ENCODE peak calls at places on chromosomes 3 and 15, in five cellular contexts. C, X, U, J and V are unnamed samples. For H3K9me3, the result is how much of the 10 kb centered on the place peaks cover.

GRCh38 chr3:15647629-15648167 is 46.2 kb downstream of the BTD start:
- DNase-seq in C (peak), U (peak), J (no peak), X (no peak), V (peak)

GRCh38 chr15:78111788-78112187 is 19.4 kb downstream of the SH2D7 start:
- DNase-seq in J (no peak), X (peak), C (no peak), U (no peak), V (no peak)

GRCh38 chr15:75008249-75009017 is 13.1 kb downstream of the SCAMP5 start:
- DNase-seq in U (no peak), C (no peak), X (no peak), J (no peak), V (no peak)

GRCh38 chr3:51712020-51712385 is 5.1 kb downstream of the GRM2 start:
- DNase-seq in C (no peak), U (no peak), X (peak), J (no peak), V (peak)

GRCh38 chr3:48402281-48402732 is 27.6 kb downstream of the PLXNB1 start:
- DNase-seq in C (peak), U (no peak), X (peak), J (peak), V (peak)

GRCh38 chr3:53523346-53523745 is 28.9 kb downstream of the CACNA1D start:
- DNase-seq in X (no peak), J (no peak), U (no peak), C (no peak), V (no peak)

GRCh38 chr15:57861039-57861638 is 154.6 kb downstream of the POLR2M start:
- DNase-seq in X (no peak), C (peak), J (no peak), U (no peak), V (no peak)

GRCh38 chr3:129822679-129823078 is 70.8 kb downstream of the TMCC1 start:
- DNase-seq in J (peak), X (no peak), U (no peak), C (no peak), V (no peak)

GRCh38 chr3:192915306-192915705 is 2.4 kb downstream of the MB21D2 start:
- DNase-seq in U (no peak), J (no peak), X (no peak), C (peak), V (no peak)

GRCh38 chr3:195549931-195550519 is 6.9 kb upstream of the PPP1R2 start:
- DNase-seq in C (peak), J (no peak), U (peak), X (no peak), V (no peak)

GRCh38 chr3:81744366-81744765 is 17.1 kb downstream of the GBE1 start:
- DNase-seq in J (no peak), X (no peak), U (no peak), C (peak), V (no peak)

GRCh38 chr3:10025205-10026083 is 793 bp upstream of the FANCD2 start:
- DNase-seq in C (peak), J (no peak), U (no peak), X (no peak), V (no peak)

GRCh38 chr3:58924581-58924980 is 125.2 kb downstream of the CFAP20DC start:
- DNase-seq in J (no peak), C (no peak), X (no peak), U (no peak), V (no peak)

GRCh38 chr3:52281980-52282801 is 3.7 kb upstream of the WDR82 start:
- DNase-seq in X (peak), C (no peak), J (no peak), U (peak), V (no peak)

GRCh38 chr3:133192363-133192945 is 154.3 kb downstream of the TMEM108 start:
- DNase-seq in J (no peak), U (no peak), X (no peak), C (no peak), V (no peak)

GRCh38 chr3:6204891-6205290 is 656.0 kb upstream of the GRM7 start:
- DNase-seq in U (no peak), X (no peak), C (no peak), J (no peak), V (no peak)
- H3K9me3 ChIP-seq in U (under half), X (under half), C (under half), J (under half), V (under half)

GRCh38 chr15:25065876-25066275 is 111.1 kb downstream of the SNRPN start:
- DNase-seq in U (no peak), C (no peak), J (no peak), X (peak), V (peak)

GRCh38 chr15:25068696-25069095 is 113.9 kb downstream of the SNRPN start:
- DNase-seq in U (no peak), J (no peak), C (no peak), X (peak), V (peak)

GRCh38 chr15:25065286-25065685 is 110.5 kb downstream of the SNRPN start:
- DNase-seq in C (no peak), U (no peak), J (no peak), X (no peak), V (peak)

GRCh38 chr15:25066708-25067107 is 111.9 kb downstream of the SNRPN start:
- DNase-seq in C (no peak), X (peak), J (no peak), U (no peak), V (peak)

GRCh38 chr15:25067725-25068309 is 113.0 kb downstream of the SNRPN start:
- DNase-seq in C (no peak), U (no peak), X (peak), J (no peak), V (peak)
- H3K9me3 ChIP-seq in C (half or more), U (half or more), X (half or more), J (half or more), V (half or more)

GRCh38 chr15:20340331-20340811 is 201.2 kb downstream of the GOLGA6L6 start:
- DNase-seq in X (peak), C (peak), J (peak), U (peak), V (peak)
- H3K9me3 ChIP-seq in X (under half), C (under half), J (under half), U (under half), V (under half)

GRCh38 chr3:176512037-176512436 is 685.2 kb downstream of the TBL1XR1 start:
- DNase-seq in U (no peak), C (no peak), X (no peak), J (no peak), V (no peak)
- H3K9me3 ChIP-seq in U (under half), C (under half), X (under half), J (under half), V (under half)

GRCh38 chr3:179493260-179493659 is 42.0 kb upstream of the GNB4 start:
- DNase-seq in C (no peak), J (no peak), U (no peak), X (no peak), V (no peak)
- H3K9me3 ChIP-seq in C (under half), J (under half), U (under half), X (under half), V (under half)

GRCh38 chr3:707041-707440 is 385.8 kb upstream of the CNTN6 start:
- DNase-seq in C (no peak), U (no peak), X (no peak), J (no peak), V (no peak)
- H3K9me3 ChIP-seq in C (under half), U (under half), X (under half), J (under half), V (under half)

DNA sequence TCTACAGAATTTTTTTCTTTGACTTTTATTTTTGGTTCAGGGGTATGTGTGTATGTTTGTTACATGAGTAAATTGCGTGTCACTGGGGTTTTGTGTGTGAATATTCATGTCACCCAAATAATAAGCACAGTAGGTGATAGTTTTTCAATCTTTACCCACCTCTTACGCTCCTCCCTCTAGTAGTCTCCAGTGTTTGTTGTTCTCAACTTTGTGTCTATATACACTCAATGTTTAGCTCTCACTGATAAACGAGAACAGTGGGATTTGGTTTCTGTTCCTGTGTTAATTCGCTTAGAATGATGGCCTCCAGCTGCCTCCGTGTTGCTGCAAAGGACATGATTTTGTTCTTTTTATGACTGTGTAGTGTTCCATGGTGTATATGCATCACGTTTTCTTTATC is 54.4 kb downstream of the MEF2A start:
- DNase-seq in J (no peak), C (no peak), X (no peak), U (no peak), V (no peak)
- H3K9me3 ChIP-seq in J (under half), C (under half), X (under half), U (under half), V (under half)

GRCh38 chr15:27574541-27575054 is 524.5 kb downstream of the OCA2 start:
- DNase-seq in X (no peak), J (no peak), C (no peak), U (no peak), V (no peak)
- H3K9me3 ChIP-seq in X (under half), J (under half), C (under half), U (under half), V (under half)

GRCh38 chr15:26690778-26691177 is 82.1 kb downstream of the GABRB3 start:
- DNase-seq in C (no peak), U (no peak), J (no peak), X (no peak), V (no peak)

GRCh38 chr15:26691249-26691648 is 81.6 kb downstream of the GABRB3 start:
- DNase-seq in C (no peak), U (no peak), X (no peak), J (no peak), V (no peak)

GRCh38 chr15:26682765-26683164 is 90.1 kb downstream of the GABRB3 start:
- DNase-seq in U (no peak), J (no peak), C (no peak), X (no peak), V (no peak)

DNA sequence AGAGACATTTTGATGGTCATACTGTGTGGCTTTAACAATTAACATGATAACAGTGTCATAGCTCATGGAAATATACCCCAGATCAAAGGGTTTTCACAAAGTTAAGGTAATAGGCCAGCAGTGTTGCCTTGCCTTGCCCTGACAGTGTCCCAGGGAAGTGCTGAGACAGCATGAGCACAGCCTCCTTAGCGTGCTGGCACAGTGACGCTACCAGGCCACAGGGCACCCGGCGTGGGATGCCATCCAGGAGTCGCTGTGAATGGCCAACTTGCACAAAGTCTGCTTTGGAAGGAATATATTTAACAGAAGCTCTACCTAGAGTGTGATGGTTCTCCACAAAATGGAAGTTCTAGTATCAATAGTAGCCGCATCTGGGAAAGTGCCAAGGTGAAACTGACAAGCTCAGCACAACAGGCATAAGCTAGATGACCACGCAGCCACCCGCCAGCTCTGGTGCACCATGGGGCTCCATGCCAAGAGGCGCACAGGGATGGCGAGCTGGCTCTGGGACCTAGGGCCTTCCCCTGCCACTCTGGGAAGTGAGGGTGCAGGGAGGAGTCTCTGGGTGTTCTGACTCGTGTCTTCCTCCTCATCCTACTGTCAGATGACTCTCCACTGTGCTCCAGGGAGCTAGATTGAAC is 86.2 kb downstream of the GABRB3 start:
- DNase-seq in X (no peak), J (no peak), U (no peak), C (no peak), V (no peak)
- H3K9me3 ChIP-seq in X (under half), J (under half), U (under half), C (under half), V (under half)

DNA sequence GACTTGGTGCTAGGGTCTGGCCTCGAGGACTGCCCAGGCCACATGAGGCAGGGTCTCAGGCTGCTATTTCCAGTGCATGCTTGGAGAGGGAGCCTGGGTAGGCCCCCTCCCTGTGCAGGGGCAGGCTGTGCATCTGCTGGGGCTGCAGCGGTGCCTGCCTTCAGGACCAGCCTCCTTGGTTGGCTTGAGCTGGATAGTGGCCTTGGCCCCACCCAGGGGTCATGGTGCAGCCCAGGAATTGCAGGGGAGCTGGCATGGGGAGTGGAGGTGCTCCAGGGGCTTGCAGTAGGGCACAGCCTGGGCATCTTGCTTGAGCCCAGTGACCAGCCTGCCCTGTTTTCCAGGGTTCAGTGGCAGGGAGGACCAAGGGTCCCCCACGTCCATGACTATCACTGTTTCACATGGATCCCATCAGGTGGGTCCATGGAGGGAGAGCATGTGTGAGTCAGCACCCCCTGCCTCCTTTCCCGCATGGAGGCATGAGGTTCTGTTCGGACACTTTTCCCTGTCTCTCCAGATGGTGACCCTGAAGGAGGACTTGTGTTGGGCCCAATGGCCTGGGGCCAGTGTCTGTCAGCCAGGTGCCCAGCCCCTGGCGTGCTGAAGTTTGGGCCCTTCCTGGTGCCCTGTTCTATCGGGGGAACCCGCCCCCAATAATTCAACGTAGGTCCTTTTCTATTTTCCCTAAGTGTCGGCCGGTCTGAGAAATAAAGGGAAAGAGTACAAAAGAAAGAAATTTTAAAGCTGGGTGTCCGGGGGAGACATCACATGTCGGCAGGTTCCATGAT is 218.6 kb downstream of the SNRPN start:
- DNase-seq in J (peak), X (peak), U (no peak), C (no peak), V (peak)
- H3K9me3 ChIP-seq in J (under half), X (under half), U (under half), C (under half), V (under half)